ENCODE peak calls at places on chromosomes 13 and 19, in ten cellular contexts. G is islet precursor cell; I is fibroblast of the aortic adventitia; L is stimulated activated CD4-positive, alpha-beta T cell treated with anti-CD3 and anti-CD28 coated beads, TNF-alpha, amount 100 ng/mL, for 48 hours; X is non-pigmented ciliary epithelial cell; V is neuronal stem cell; Q is pancreas; K is lung microvascular endothelial cell; Z is NCI-H1105; O is neural progenitor cell. H is an unnamed sample.

GRCh38 chr13:75454497-75454896 is 27.5 kb downstream of the TBC1D4 start:
- DNase-seq in V (no peak), Z (no peak), I (no peak), L (no peak), Q (no peak), G (no peak), O (no peak), K (no peak), X (no peak), H (no peak)

GRCh38 chr13:92143766-92144165 is 745.3 kb downstream of the GPC5 start:
- DNase-seq in G (no peak), I (no peak), Z (no peak), L (no peak), K (no peak), Q (no peak), V (no peak), O (no peak), X (no peak), H (no peak)

GRCh38 chr13:43377955-43378354 is 354.6 kb downstream of the DNAJC15 start:
- DNase-seq in Q (peak), O (no peak), K (peak), L (no peak), X (no peak), I (peak), Z (no peak), G (no peak), V (no peak), H (no peak)

GRCh38 chr19:18504886-18505610 is 16.8 kb downstream of the ELL start:
- DNase-seq in O (no peak), Q (no peak), L (no peak), I (no peak), K (no peak), Z (no peak), V (no peak), X (no peak), G (no peak), H (no peak)

GRCh38 chr13:100068532-100068931 is 20.4 kb upstream of the PCCA start:
- DNase-seq in L (no peak), I (no peak), O (no peak), K (no peak), V (no peak), Q (no peak), G (no peak), X (no peak), Z (no peak), H (no peak)

GRCh38 chr13:105598551-105598950 is 936.9 kb downstream of the EFNB2 start:
- DNase-seq in O (no peak), G (no peak), X (peak), V (no peak), Q (no peak), K (no peak), Z (no peak), I (peak), L (no peak), H (no peak)

GRCh38 chr13:35768551-35768950 is 292.1 kb upstream of the MAB21L1 start:
- DNase-seq in Z (peak), O (no peak), V (no peak), L (no peak), Q (no peak), X (peak), K (no peak), I (no peak), G (no peak), H (no peak)

GRCh38 chr19:46786236-46787039 is 2.0 kb downstream of the SLC1A5 start:
- DNase-seq in O (peak), Z (no peak), V (peak), X (no peak), K (peak), G (peak), I (peak), L (peak), Q (peak), H (peak)

GRCh38 chr19:12994701-12995595 is at the start of gene NFIX:
- DNase-seq in X (no peak), G (peak), V (no peak), Q (peak), K (peak), L (no peak), I (peak), O (peak), Z (no peak), H (peak)

GRCh38 chr19:15283141-15283885 is 49.0 kb downstream of the BRD4 start:
- DNase-seq in G (no peak), V (no peak), O (no peak), I (peak), Z (no peak), X (no peak), Q (no peak), L (no peak), K (no peak), H (no peak)

GRCh38 chr13:73851104-73851503 is 283.1 kb downstream of the KLF12 start:
- DNase-seq in G (no peak), Z (no peak), X (no peak), Q (no peak), K (no peak), V (no peak), L (no peak), O (no peak), I (no peak), H (no peak)

GRCh38 chr19:33727331-33728028 is 69.2 kb upstream of the KCTD15 start:
- DNase-seq in Q (no peak), K (no peak), X (no peak), I (no peak), V (no peak), O (no peak), G (no peak), Z (no peak), L (no peak), H (peak)

GRCh38 chr19:17873661-17874422 is 2.1 kb downstream of the SLC5A5 start:
- DNase-seq in I (no peak), Q (no peak), K (no peak), V (peak), O (peak), L (peak), G (peak), Z (peak), X (no peak), H (peak)

GRCh38 chr19:35755160-35755549 is 1.7 kb downstream of the HSPB6 start:
- DNase-seq in V (no peak), L (no peak), G (peak), K (no peak), X (no peak), I (no peak), O (no peak), Z (no peak), Q (no peak), H (no peak)

GRCh38 chr19:7977021-7977722 is 28.3 kb downstream of the ELAVL1 start:
- DNase-seq in O (no peak), G (no peak), Q (no peak), Z (no peak), X (no peak), K (no peak), V (no peak), L (no peak), I (no peak), H (no peak)

GRCh38 chr13:101139076-101139475 is 277.2 kb downstream of the NALCN start:
- DNase-seq in X (no peak), O (no peak), L (no peak), G (no peak), Z (no peak), Q (no peak), I (no peak), V (no peak), K (no peak), H (no peak)

GRCh38 chr19:18202759-18203407 is 959 bp downstream of the RAB3A start:
- DNase-seq in X (no peak), I (no peak), V (no peak), Q (no peak), K (no peak), L (no peak), Z (no peak), G (peak), O (peak), H (no peak)

GRCh38 chr19:12750851-12751250 is 740 bp upstream of the BEST2 start:
- DNase-seq in L (no peak), K (no peak), X (no peak), I (no peak), V (no peak), Z (no peak), G (no peak), Q (no peak), O (no peak), H (no peak)

GRCh38 chr19:46821512-46822359 is 28.9 kb downstream of the AP2S1 start:
- DNase-seq in Z (no peak), I (no peak), Q (no peak), O (peak), X (no peak), K (no peak), G (peak), V (no peak), L (peak), H (no peak)

GRCh38 chr19:1863308-1863637 is at the start of gene KLF16:
- DNase-seq in G (no peak), O (no peak), K (no peak), V (no peak), L (no peak), X (no peak), Q (no peak), Z (no peak), I (no peak), H (no peak)

GRCh38 chr19:19615086-19615485 is 3.4 kb downstream of the PBX4 start:
- DNase-seq in K (no peak), Q (no peak), V (no peak), L (no peak), O (no peak), G (no peak), I (no peak), Z (no peak), X (no peak), H (no peak)